ENCODE peak calls at places on chromosomes 2 and 18, in seven cellular contexts. C is H1, V is HCT116, L is HepG2, O is K562, B is SK-N-SH, M is GM12878. U is an unnamed sample.

GRCh38 chr2:217552081-217552480 is 450.7 kb downstream of the TNS1 start:
- DNase-seq in C (no peak), V (no peak), L (no peak), O (no peak), B (no peak), M (no peak), U (no peak)

GRCh38 chr2:54945401-54946219 is 104.6 kb downstream of the RTN4 start:
- DNase-seq in C (no peak), V (no peak), L (peak; percentile 45), O (no peak), B (no peak), M (peak; percentile 15), U (peak; percentile 41)

GRCh38 chr2:11127791-11128190 is 27.5 kb upstream of the SLC66A3 start:
- DNase-seq in C (no peak), V (no peak), L (no peak), O (no peak), B (no peak), M (no peak), U (no peak)

GRCh38 chr2:66581461-66582363 is 146.8 kb downstream of the MEIS1 start:
- DNase-seq in C (no peak), V (no peak), L (no peak), O (no peak), B (peak; percentile 72), M (no peak), U (no peak)

GRCh38 chr2:171513719-171514160 is 8.5 kb upstream of the CYBRD1 start:
- DNase-seq in C (no peak), V (no peak), L (no peak), O (peak; percentile 80), B (no peak), M (peak; percentile 60), U (no peak)

GRCh38 chr2:127003028-127003800 is 103.7 kb downstream of the BIN1 start:
- DNase-seq in C (no peak), V (no peak), L (peak; percentile 60), O (peak; percentile 48), B (no peak), M (no peak), U (no peak)

GRCh38 chr2:182043021-182043420 is 57.4 kb downstream of the PPP1R1C start:
- DNase-seq in C (no peak), V (no peak), L (no peak), O (no peak), B (no peak), M (no peak), U (no peak)

GRCh38 chr18:4453712-4454547 is 1.2 kb downstream of the DLGAP1 start:
- DNase-seq in C (no peak), V (no peak), L (no peak), O (no peak), B (peak; percentile 8), M (no peak), U (no peak)

GRCh38 chr2:237858294-237859081 is 935 bp upstream of the RAMP1 start:
- DNase-seq in C (peak; percentile 36), V (no peak), L (peak; percentile 78), O (peak; percentile 57), B (peak; percentile 86), M (peak; percentile 11), U (peak; percentile 65)

GRCh38 chr2:205706769-205707375 is 24.6 kb downstream of the NRP2 start:
- DNase-seq in C (no peak), V (no peak), L (no peak), O (no peak), B (no peak), M (peak; percentile 84), U (no peak)

GRCh38 chr2:28347193-28347592 is 45.5 kb upstream of the FOSL2 start:
- DNase-seq in C (no peak), V (no peak), L (no peak), O (no peak), B (no peak), M (no peak), U (no peak)

GRCh38 chr2:230896346-230897115 is 28.5 kb downstream of the GPR55 start:
- DNase-seq in C (no peak), V (no peak), L (no peak), O (no peak), B (no peak), M (no peak), U (no peak)

GRCh38 chr2:170237572-170238120 is 59.7 kb downstream of the MYO3B start:
- DNase-seq in C (no peak), V (no peak), L (no peak), O (no peak), B (no peak), M (no peak), U (no peak)

GRCh38 chr2:222311321-222311977 is 12.7 kb upstream of the PAX3 start:
- DNase-seq in C (no peak), V (no peak), L (no peak), O (no peak), B (no peak), M (no peak), U (no peak)

GRCh38 chr18:58781627-58782194 is 83.0 kb upstream of the ZNF532 start:
- DNase-seq in C (peak; percentile 56), V (peak; percentile 69), L (peak; percentile 59), O (peak; percentile 50), B (peak; percentile 70), M (peak; percentile 57), U (peak; percentile 91)

GRCh38 chr18:52287151-52287550 is 52.8 kb upstream of the DCC start:
- DNase-seq in C (no peak), V (no peak), L (no peak), O (no peak), B (no peak), M (no peak), U (no peak)

GRCh38 chr18:49247786-49248185 is 212.7 kb downstream of the DYM start:
- DNase-seq in C (no peak), V (no peak), L (no peak), O (no peak), B (no peak), M (no peak), U (no peak)

GRCh38 chr2:168136392-168136977 is 110.9 kb downstream of the STK39 start:
- DNase-seq in C (no peak), V (peak; percentile 46), L (peak; percentile 53), O (peak; percentile 24), B (no peak), M (no peak), U (peak; percentile 57)

GRCh38 chr2:109470121-109470921 is 143.4 kb downstream of the SEPTIN10 start:
- DNase-seq in C (no peak), V (peak; percentile 8), L (no peak), O (no peak), B (no peak), M (no peak), U (no peak)

GRCh38 chr2:32008811-32009478 is 1.9 kb downstream of the MEMO1 start:
- DNase-seq in C (no peak), V (no peak), L (peak; percentile 32), O (no peak), B (no peak), M (no peak), U (peak; percentile 25)

GRCh38 chr18:2656237-2657042 is 914 bp downstream of the SMCHD1 start:
- DNase-seq in C (no peak), V (no peak), L (peak; percentile 15), O (peak; percentile 53), B (peak; percentile 72), M (no peak), U (peak; percentile 11)

GRCh38 chr2:116223912-116224311 is 1590.6 kb upstream of the DDX18 start:
- DNase-seq in C (no peak), V (no peak), L (no peak), O (no peak), B (no peak), M (no peak), U (no peak)
- TF ChIP-seq JUND in C (no peak), V (no peak), L (no peak), O (no peak), B (no peak), M (no peak), U (no peak)

DNA sequence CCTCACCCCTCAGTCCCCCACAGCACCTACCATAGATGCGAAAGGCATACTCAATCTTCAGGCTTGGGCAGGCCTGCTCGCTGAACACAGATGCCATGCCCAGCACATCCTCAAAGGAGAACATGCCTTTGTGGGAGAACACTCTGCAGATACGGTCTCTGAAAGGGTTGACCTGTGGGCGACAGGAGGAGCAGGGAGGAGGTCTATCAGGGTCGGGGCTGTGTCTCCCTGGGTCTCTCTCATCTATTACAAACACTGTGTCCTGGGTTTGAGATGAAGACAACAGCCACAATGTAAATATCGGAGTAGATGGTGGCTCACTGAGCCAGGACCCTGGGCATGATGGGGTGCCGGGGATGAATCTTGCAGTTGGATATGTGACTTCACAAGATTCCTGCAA is 46.0 kb downstream of the CIB4 start:
- DNase-seq in C (no peak), V (no peak), L (no peak), O (no peak), B (no peak), M (no peak), U (no peak)
- TF ChIP-seq JUND in C (no peak), V (no peak), L (no peak), O (no peak), B (no peak), M (no peak), U (no peak)

GRCh38 chr18:7684357-7684756 is 117.2 kb downstream of the PTPRM start:
- DNase-seq in C (no peak), V (no peak), L (no peak), O (no peak), B (no peak), M (no peak), U (no peak)

GRCh38 chr18:7683753-7684152 is 116.6 kb downstream of the PTPRM start:
- DNase-seq in C (peak; percentile 38), V (no peak), L (no peak), O (no peak), B (no peak), M (no peak), U (no peak)

GRCh38 chr18:7688580-7688979 is 121.5 kb downstream of the PTPRM start:
- DNase-seq in C (no peak), V (no peak), L (no peak), O (no peak), B (no peak), M (no peak), U (no peak)

GRCh38 chr18:7682334-7682733 is 115.2 kb downstream of the PTPRM start:
- DNase-seq in C (no peak), V (no peak), L (no peak), O (no peak), B (no peak), M (no peak), U (no peak)

DNA sequence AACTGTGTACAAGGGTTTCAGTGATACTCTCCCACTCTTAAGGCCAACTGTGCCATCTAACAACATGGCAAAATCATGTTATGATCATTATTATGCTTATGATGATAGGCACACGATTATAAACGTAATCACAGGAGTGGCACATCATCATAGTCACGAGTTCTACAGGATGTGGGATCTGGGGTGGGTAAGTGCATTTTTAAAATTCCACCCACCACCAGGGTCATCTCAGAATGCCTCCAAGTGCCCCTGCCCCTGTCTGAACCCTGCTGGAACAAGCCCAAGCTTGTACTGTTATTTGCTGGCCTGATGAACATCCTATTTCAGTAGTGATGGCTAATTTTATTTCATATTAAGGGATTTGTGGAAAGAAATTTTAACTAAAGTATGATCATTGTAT is 117.8 kb downstream of the PTPRM start:
- DNase-seq in C (no peak), V (no peak), L (no peak), O (no peak), B (no peak), M (no peak), U (no peak)
- TF ChIP-seq JUND in C (no peak), V (no peak), L (no peak), O (no peak), B (no peak), M (no peak), U (no peak)

DNA sequence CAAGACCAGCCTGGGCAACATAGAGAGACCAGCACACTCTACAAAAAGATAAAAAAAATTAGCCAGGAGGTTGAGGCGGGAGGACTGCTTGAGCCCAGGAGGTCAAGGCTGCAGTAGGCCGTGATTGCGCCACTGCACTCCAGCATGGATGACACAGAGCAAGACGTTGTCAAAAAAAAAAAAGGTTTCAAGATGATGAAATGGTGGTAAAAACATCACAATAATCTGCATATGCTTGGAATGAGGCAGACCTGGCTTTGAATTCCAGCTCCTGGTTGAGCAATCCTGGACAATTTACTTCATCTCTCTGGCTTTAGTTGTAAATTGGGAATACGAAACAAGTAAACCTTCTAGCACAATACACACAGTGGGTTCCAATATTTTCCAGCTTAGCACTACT is 24.1 kb downstream of the USP40 start:
- DNase-seq in C (no peak), V (no peak), L (no peak), O (no peak), B (no peak), M (no peak), U (no peak)
- TF ChIP-seq JUND in C (no peak), V (no peak), L (no peak), O (no peak), B (no peak), M (no peak), U (no peak)